ENCODE peak calls at places on chromosomes 6 and 20, in seven cellular contexts. L is GM06990, G is cardiac fibroblast, P is thoracic aorta, X is IMR-90, K is left lung, J is RWPE2. V is an unnamed sample.

GRCh38 chr6:37432590-37432915 is 468 bp upstream of the CMTR1 start:
- DNase-seq in G (no peak), X (no peak), P (no peak), J (no peak), L (no peak), K (no peak), V (no peak)

GRCh38 chr6:39200498-39201020 is 28.7 kb downstream of the KCNK5 start:
- DNase-seq in X (no peak), K (no peak), L (no peak), G (no peak), J (no peak), P (no peak), V (no peak)

GRCh38 chr20:19887566-19888268 is 129.4 kb upstream of the NAA20 start:
- DNase-seq in K (no peak), L (no peak), G (no peak), J (no peak), P (no peak), X (no peak), V (no peak)

GRCh38 chr6:24323632-24324337 is 34.1 kb downstream of the DCDC2 start:
- DNase-seq in L (no peak), J (no peak), P (no peak), X (no peak), K (no peak), G (peak; percentile 32), V (no peak)

GRCh38 chr20:50229156-50229605 is 38.6 kb downstream of the CEBPB start:
- DNase-seq in X (no peak), P (no peak), G (no peak), J (no peak), L (no peak), K (no peak), V (no peak)

GRCh38 chr6:112683926-112684325 is 336.8 kb downstream of the RFPL4B start:
- DNase-seq in J (no peak), L (no peak), K (no peak), G (peak; percentile 87), X (peak; percentile 95), P (no peak), V (no peak)

GRCh38 chr6:48564036-48564820 is 453.2 kb upstream of the PTCHD4 start:
- DNase-seq in P (no peak), G (no peak), X (no peak), J (no peak), L (no peak), K (peak; percentile 16), V (no peak)

GRCh38 chr6:53066059-53066406 is 829 bp downstream of the FBXO9 start:
- DNase-seq in K (peak; percentile 89), P (no peak), G (peak; percentile 37), J (no peak), X (peak; percentile 28), L (peak; percentile 35), V (peak; percentile 46)

GRCh38 chr6:4020822-4021132 is 58.2 kb downstream of the FAM217A start:
- DNase-seq in J (no peak), G (no peak), K (no peak), X (no peak), L (no peak), P (no peak), V (no peak)

GRCh38 chr20:59175861-59176260 is 12.2 kb downstream of the ZNF831 start:
- DNase-seq in P (no peak), G (no peak), K (no peak), L (no peak), X (no peak), J (no peak), V (no peak)

GRCh38 chr20:10291564-10292240 is 73.1 kb downstream of the SNAP25 start:
- DNase-seq in L (no peak), J (no peak), P (no peak), X (no peak), G (no peak), K (no peak), V (no peak)

GRCh38 chr6:111242452-111242851 is 155.1 kb downstream of the SLC16A10 start:
- DNase-seq in L (no peak), X (peak; percentile 82), K (no peak), G (no peak), J (no peak), P (no peak), V (no peak)

GRCh38 chr20:48926816-48927215 is 5.3 kb downstream of the ARFGEF2 start:
- DNase-seq in L (no peak), K (no peak), X (no peak), G (no peak), J (no peak), P (no peak), V (no peak)

GRCh38 chr6:137162692-137163303 is 10.6 kb downstream of the IL22RA2 start:
- DNase-seq in K (no peak), L (no peak), G (no peak), X (no peak), J (no peak), P (no peak), V (no peak)

GRCh38 chr6:137166247-137167098 is 7.0 kb downstream of the IL22RA2 start:
- DNase-seq in J (no peak), X (no peak), G (no peak), P (no peak), K (no peak), L (no peak), V (no peak)

GRCh38 chr6:137167702-137168377 is 5.6 kb downstream of the IL22RA2 start:
- DNase-seq in L (peak; percentile 40), K (no peak), G (no peak), X (no peak), P (no peak), J (no peak), V (no peak)

GRCh38 chr6:137163732-137164318 is 9.6 kb downstream of the IL22RA2 start:
- DNase-seq in X (no peak), G (no peak), L (no peak), K (no peak), J (no peak), P (no peak), V (no peak)

GRCh38 chr6:137165375-137166246 is 7.8 kb downstream of the IL22RA2 start:
- DNase-seq in X (no peak), G (no peak), K (no peak), J (no peak), L (peak; percentile 66), P (no peak), V (peak; percentile 39)
- TF ChIP-seq CTCF in X (peak; percentile 22), G (peak; percentile 46), K (no peak), J (peak; percentile 52), L (peak; percentile 72), P (no peak), V (peak; percentile 56)

DNA sequence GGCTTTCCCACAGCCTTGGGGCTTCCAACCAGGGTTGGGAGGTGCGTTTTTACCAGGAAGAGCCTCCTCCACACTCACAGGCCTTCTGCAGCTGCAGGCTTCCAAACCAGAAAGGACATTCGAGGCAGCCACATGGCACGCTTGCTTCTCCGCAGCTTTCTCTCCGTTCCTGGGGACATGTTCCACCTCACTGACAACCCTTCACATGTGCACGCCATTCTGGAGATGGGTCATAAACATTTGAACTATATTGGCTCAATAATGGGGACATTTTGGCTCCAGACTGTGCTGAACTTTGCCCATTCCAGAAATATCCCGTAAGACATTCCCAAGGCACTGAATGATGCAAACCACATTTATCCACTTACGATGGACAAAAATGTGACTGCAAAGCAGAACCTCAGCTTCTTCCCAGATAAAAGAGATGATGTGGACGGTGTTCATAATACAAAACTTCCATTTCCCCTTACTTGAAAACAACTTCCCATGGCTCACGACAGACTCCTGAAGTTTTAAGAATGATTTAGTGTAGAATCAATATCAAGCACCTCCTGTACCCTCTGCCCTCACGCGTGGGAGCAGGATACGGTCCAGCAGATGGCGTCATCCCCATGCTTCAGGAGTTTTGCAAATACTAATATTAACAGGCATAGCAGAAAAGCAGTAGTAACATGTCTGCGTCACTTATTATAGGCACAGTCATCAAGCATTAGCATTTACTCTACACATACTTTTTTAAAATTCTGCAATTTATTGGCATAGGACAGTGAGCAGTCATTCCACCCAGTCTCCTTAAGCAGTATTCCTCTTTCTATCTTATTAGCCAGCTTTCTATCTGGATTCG is 25.4 kb upstream of the FOXF2 start:
- DNase-seq in J (no peak), P (no peak), K (no peak), G (no peak), L (no peak), X (peak; percentile 68), V (no peak)
- TF ChIP-seq CTCF in J (peak; percentile 27), P (no peak), K (no peak), G (no peak), L (peak; percentile 27), X (peak; percentile 40), V (no peak)

DNA sequence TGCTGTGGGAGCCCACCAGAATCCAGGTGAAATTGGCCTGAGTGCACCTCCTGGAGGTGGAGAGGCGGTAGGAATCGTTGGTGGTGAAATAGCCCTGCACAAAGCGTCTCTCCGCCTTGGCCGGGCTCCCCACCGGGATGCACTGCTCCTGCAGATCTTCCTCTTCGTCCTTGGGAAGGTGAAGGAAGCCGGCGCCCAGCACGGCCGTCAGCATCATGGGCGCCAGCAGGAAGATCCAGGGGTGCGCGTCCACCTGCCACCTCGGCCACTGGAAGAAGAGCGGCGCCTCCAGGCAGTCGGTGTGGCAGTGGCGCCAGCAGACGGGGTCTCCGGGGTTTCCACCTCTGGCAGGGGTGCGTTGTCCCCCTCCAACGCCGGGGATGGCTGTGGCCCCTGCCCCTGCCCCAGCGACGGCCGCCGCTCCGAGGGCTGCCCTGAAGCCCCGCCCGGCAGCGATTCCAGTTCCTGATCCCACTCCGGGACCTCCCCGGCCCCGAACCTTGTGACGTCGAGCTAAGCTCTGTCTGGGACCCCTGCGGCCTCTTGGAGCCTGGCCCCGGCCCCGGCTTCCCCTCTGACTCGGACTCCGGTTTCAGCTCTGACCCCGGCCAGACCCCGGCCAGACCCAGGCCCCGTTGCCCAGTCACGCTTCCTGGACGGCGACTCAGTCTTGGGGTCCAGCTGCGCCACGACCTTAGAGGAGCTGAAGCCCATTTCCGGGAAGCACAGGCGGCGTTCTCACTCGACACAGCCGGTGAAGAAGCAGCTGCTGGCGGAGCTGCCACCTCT is 91.9 kb downstream of the CD164 start:
- DNase-seq in X (no peak), L (no peak), P (no peak), J (no peak), K (peak; percentile 79), G (no peak), V (no peak)
- TF ChIP-seq CTCF in X (no peak), L (no peak), P (no peak), J (no peak), K (no peak), G (no peak), V (no peak)

GRCh38 chr6:87945966-87946365 is 101.7 kb upstream of the SPACA1 start:
- DNase-seq in K (no peak), J (no peak), G (no peak), P (no peak), X (no peak), L (no peak), V (no peak)

GRCh38 chr6:87945181-87945580 is 102.5 kb upstream of the SPACA1 start:
- DNase-seq in J (no peak), L (no peak), X (no peak), K (no peak), P (no peak), G (no peak), V (no peak)

GRCh38 chr6:87941556-87942358 is 105.9 kb upstream of the SPACA1 start:
- DNase-seq in X (no peak), L (no peak), K (no peak), G (no peak), J (no peak), P (no peak), V (no peak)

GRCh38 chr6:87943191-87943590 is 104.5 kb upstream of the SPACA1 start:
- DNase-seq in L (no peak), J (no peak), X (no peak), G (no peak), P (no peak), K (no peak), V (no peak)

DNA sequence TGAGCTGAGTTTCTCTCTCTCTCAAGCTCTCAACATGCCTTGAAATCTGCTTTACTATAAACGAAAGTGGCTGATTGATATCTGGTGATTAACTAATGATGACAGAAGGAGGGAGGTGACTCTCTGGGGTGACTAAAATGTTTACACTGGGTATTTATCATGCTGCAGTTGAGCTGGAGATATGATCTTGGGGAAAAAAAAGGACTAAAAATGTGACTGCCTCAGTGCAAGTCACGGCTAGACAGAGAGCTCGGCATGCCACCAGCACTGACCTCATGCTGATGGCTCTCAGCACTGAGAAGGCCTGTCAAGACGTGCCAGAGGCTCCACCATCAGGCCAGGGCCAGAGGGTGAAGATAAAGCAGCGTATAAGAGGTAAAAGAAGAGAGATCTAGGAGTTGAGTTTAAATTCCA is 103.1 kb upstream of the SPACA1 start:
- DNase-seq in G (peak; percentile 37), K (no peak), X (peak; percentile 36), J (peak; percentile 85), P (peak; percentile 76), L (no peak), V (peak; percentile 21)
- TF ChIP-seq CTCF in G (peak; percentile 5), K (no peak), X (no peak), J (peak; percentile 56), P (no peak), L (peak; percentile 30), V (no peak)